ENCODE peak calls at places on chromosomes 1 and 21, in nine cellular contexts. X, M, N, W, Y, F, J, S and C are unnamed samples.

GRCh38 chr21:45871616-45872236 is 109.8 kb upstream of the COL6A1 start:
- DNase-seq in W (no peak), Y (no peak), S (no peak), X (no peak), N (no peak), M (no peak), J (no peak), F (no peak), C (peak; percentile 36)

GRCh38 chr1:238485906-238486219 is 595.1 kb upstream of the ZP4 start:
- DNase-seq in F (no peak), J (no peak), X (no peak), W (peak; percentile 22), Y (no peak), M (no peak), N (no peak), S (no peak), C (no peak)

GRCh38 chr21:44456207-44456914 is 1.1 kb downstream of the LRRC3 start:
- DNase-seq in J (no peak), Y (no peak), F (no peak), X (no peak), N (no peak), S (no peak), W (no peak), M (no peak), C (no peak)

GRCh38 chr1:14149431-14149830 is 449.1 kb upstream of the KAZN start:
- DNase-seq in F (no peak), S (no peak), Y (no peak), J (peak; percentile 18), M (peak; percentile 31), X (no peak), N (no peak), W (peak; percentile 16), C (no peak)

GRCh38 chr1:155912056-155912536 is 947 bp upstream of the RIT1 start:
- DNase-seq in W (no peak), X (no peak), Y (no peak), F (no peak), S (no peak), M (no peak), J (no peak), N (no peak), C (no peak)

GRCh38 chr1:37958690-37959089 is 11.8 kb upstream of the INPP5B start:
- DNase-seq in X (no peak), Y (no peak), M (no peak), N (peak; percentile 63), S (peak; percentile 44), W (peak; percentile 94), J (peak; percentile 60), F (no peak), C (no peak)

GRCh38 chr1:157626099-157626498 is 28.2 kb upstream of the FCRL4 start:
- DNase-seq in F (no peak), N (no peak), S (no peak), J (no peak), W (no peak), M (peak; percentile 34), Y (no peak), X (no peak), C (no peak)

GRCh38 chr1:17485280-17485679 is 45.8 kb upstream of the RCC2 start:
- DNase-seq in F (no peak), S (no peak), M (no peak), Y (no peak), X (no peak), W (no peak), N (no peak), J (no peak), C (no peak)

GRCh38 chr21:14955936-14956520 is 108.8 kb downstream of the NRIP1 start:
- DNase-seq in Y (no peak), M (no peak), F (no peak), S (no peak), W (no peak), N (no peak), J (no peak), X (no peak), C (no peak)

GRCh38 chr1:207619833-207620572 is 24.9 kb upstream of the CR1L start:
- DNase-seq in F (no peak), M (peak; percentile 34), S (peak; percentile 8), X (no peak), J (peak; percentile 19), N (peak; percentile 30), Y (no peak), W (peak; percentile 81), C (no peak)

GRCh38 chr1:9235123-9235513 is 544 bp downstream of the H6PD start:
- DNase-seq in S (no peak), F (no peak), M (no peak), X (no peak), Y (no peak), W (peak; percentile 82), N (no peak), J (peak; percentile 68), C (no peak)

GRCh38 chr1:199945591-199945990 is 81.9 kb upstream of the NR5A2 start:
- DNase-seq in Y (no peak), M (no peak), X (no peak), N (no peak), F (no peak), S (no peak), J (no peak), W (no peak), C (no peak)

GRCh38 chr1:20732071-20732587 is 374 bp downstream of the SH2D5 start:
- DNase-seq in F (peak; percentile 16), Y (peak; percentile 50), X (peak; percentile 39), W (peak; percentile 83), M (no peak), J (peak; percentile 65), N (no peak), S (no peak), C (peak; percentile 44)

GRCh38 chr1:185996211-185996610 is 262.0 kb downstream of the HMCN1 start:
- DNase-seq in W (peak; percentile 81), M (no peak), S (peak; percentile 36), J (no peak), N (no peak), X (no peak), F (no peak), Y (no peak), C (no peak)

GRCh38 chr1:40439247-40439646 is 11.0 kb upstream of the ZFP69B start:
- DNase-seq in F (no peak), J (no peak), Y (no peak), N (peak; percentile 70), M (no peak), X (no peak), S (no peak), W (no peak), C (no peak)

GRCh38 chr1:241841661-241842060 is 6.3 kb upstream of the EXO1 start:
- DNase-seq in W (no peak), S (no peak), Y (no peak), J (no peak), N (no peak), X (no peak), F (no peak), M (no peak), C (no peak)

GRCh38 chr1:42035205-42035829 is 116.6 kb upstream of the HIVEP3 start:
- DNase-seq in N (no peak), S (peak; percentile 24), M (peak; percentile 10), F (no peak), Y (peak; percentile 39), W (peak; percentile 84), J (peak; percentile 82), X (no peak), C (peak; percentile 51)

GRCh38 chr1:33429846-33430750 is 797 bp downstream of the PHC2 start:
- DNase-seq in F (no peak), X (peak; percentile 8), N (no peak), M (no peak), S (no peak), J (no peak), W (peak; percentile 62), Y (no peak), C (no peak)

GRCh38 chr1:60596791-60597748 is 485.3 kb upstream of the NFIA start:
- DNase-seq in W (peak; percentile 17), S (no peak), J (no peak), N (no peak), X (no peak), M (no peak), F (no peak), Y (no peak), C (no peak)

GRCh38 chr1:245365071-245365470 is 210.3 kb downstream of the KIF26B start:
- DNase-seq in W (no peak), S (no peak), N (no peak), J (no peak), X (no peak), Y (no peak), F (no peak), M (no peak), C (no peak)

GRCh38 chr1:94119796-94120590 is 955 bp downstream of the ABCA4 start:
- DNase-seq in M (no peak), S (no peak), J (no peak), X (no peak), N (no peak), F (no peak), W (peak; percentile 35), Y (no peak), C (peak; percentile 15)

GRCh38 chr1:52632732-52633290 is at the start of gene SHISAL2A:
- DNase-seq in J (no peak), Y (peak; percentile 44), F (no peak), S (no peak), X (peak; percentile 64), M (no peak), N (no peak), W (peak; percentile 35), C (no peak)

GRCh38 chr1:112457241-112457640 is 51.5 kb upstream of the WNT2B start:
- DNase-seq in M (no peak), X (no peak), S (no peak), Y (no peak), W (peak; percentile 35), F (no peak), J (no peak), N (no peak), C (no peak)

GRCh38 chr1:193417945-193418744 is 231.7 kb upstream of the B3GALT2 start:
- DNase-seq in X (no peak), M (no peak), S (no peak), F (no peak), Y (no peak), J (no peak), N (no peak), W (peak; percentile 54), C (no peak)

GRCh38 chr1:15610167-15610566 is 7.1 kb upstream of the DDI2 start:
- DNase-seq in Y (no peak), J (no peak), N (no peak), S (no peak), X (no peak), F (no peak), M (no peak), W (no peak), C (no peak)

GRCh38 chr1:21496886-21497285 is 12.3 kb upstream of the ALPL start:
- DNase-seq in X (no peak), S (no peak), F (no peak), Y (no peak), J (no peak), M (no peak), W (peak; percentile 16), N (no peak), C (no peak)